ENCODE peak calls at places on chromosomes 3 and 15, in five cellular contexts. M, Z, W, F and A are unnamed samples.

GRCh38 chr3:128075516-128076464 is 23.6 kb downstream of the SEC61A1 start:
- DNase-seq in M (peak; percentile 99), Z (peak; percentile 79), W (peak; percentile 97), F (peak; percentile 70), A (peak; percentile 93)

GRCh38 chr15:93042691-93043378 is 46.2 kb downstream of the RGMA start:
- DNase-seq in M (no peak), Z (no peak), W (peak; percentile 9), F (no peak), A (no peak)

GRCh38 chr15:32688151-32688639 is 29.6 kb upstream of the GREM1 start:
- DNase-seq in M (no peak), Z (peak; percentile 41), W (no peak), F (peak; percentile 62), A (no peak)

GRCh38 chr3:22798461-22798860 is 404.7 kb upstream of the UBE2E2 start:
- DNase-seq in M (no peak), Z (no peak), W (no peak), F (no peak), A (no peak)

GRCh38 chr3:184659797-184660301 is 52.0 kb downstream of the MAGEF1 start:
- DNase-seq in M (no peak), Z (no peak), W (no peak), F (no peak), A (no peak)

GRCh38 chr15:69963375-69963774 is 134.3 kb downstream of the TLE3 start:
- DNase-seq in M (no peak), Z (no peak), W (no peak), F (no peak), A (no peak)

GRCh38 chr3:83813176-83813575 is 1145.6 kb upstream of the CADM2 start:
- DNase-seq in M (no peak), Z (no peak), W (no peak), F (no peak), A (no peak)

GRCh38 chr3:186783070-186783730 is at the start of gene EIF4A2:
- DNase-seq in M (peak; percentile 96), Z (peak; percentile 86), W (peak; percentile 94), F (peak; percentile 78), A (peak; percentile 88)

GRCh38 chr15:66477011-66477410 is 20.6 kb downstream of the SNAPC5 start:
- DNase-seq in M (no peak), Z (no peak), W (no peak), F (no peak), A (no peak)

GRCh38 chr3:134646086-134646485 is 4.7 kb downstream of the KY start:
- DNase-seq in M (no peak), Z (no peak), W (no peak), F (no peak), A (no peak)

GRCh38 chr3:191290311-191291025 is 38.7 kb upstream of the CCDC50 start:
- DNase-seq in M (no peak), Z (no peak), W (no peak), F (no peak), A (no peak)

GRCh38 chr3:43790060-43790459 is 99.3 kb downstream of the ABHD5 start:
- DNase-seq in M (no peak), Z (no peak), W (no peak), F (no peak), A (no peak)

GRCh38 chr15:82105458-82106205 is 59.8 kb upstream of the MEX3B start:
- DNase-seq in M (no peak), Z (peak; percentile 78), W (no peak), F (peak; percentile 87), A (no peak)

GRCh38 chr3:45599424-45599886 is 4.9 kb downstream of the LIMD1 start:
- DNase-seq in M (no peak), Z (no peak), W (peak; percentile 68), F (no peak), A (no peak)

GRCh38 chr3:139324456-139324855 is 19.4 kb upstream of the MRPS22 start:
- DNase-seq in M (no peak), Z (no peak), W (no peak), F (no peak), A (no peak)

GRCh38 chr3:60053518-60054265 is 1003.9 kb upstream of the CFAP20DC start:
- DNase-seq in M (no peak), Z (peak; percentile 59), W (no peak), F (peak; percentile 63), A (no peak)

GRCh38 chr15:79004336-79004735 is 59.5 kb upstream of the CTSH start:
- DNase-seq in M (no peak), Z (peak; percentile 87), W (no peak), F (peak; percentile 65), A (peak; percentile 43)

GRCh38 chr3:167776144-167776685 is 40.7 kb downstream of the SERPINI1 start:
- DNase-seq in M (no peak), Z (no peak), W (no peak), F (no peak), A (no peak)

GRCh38 chr3:129035360-129036233 is 25.0 kb upstream of the GP9 start:
- DNase-seq in M (no peak), Z (no peak), W (peak; percentile 13), F (no peak), A (no peak)

GRCh38 chr3:190617185-190617584 is 103.3 kb downstream of the IL1RAP start:
- DNase-seq in M (no peak), Z (no peak), W (no peak), F (no peak), A (no peak)

GRCh38 chr3:61146010-61146569 is 105.2 kb downstream of the FHIT start:
- DNase-seq in M (no peak), Z (no peak), W (no peak), F (no peak), A (no peak)

GRCh38 chr3:151169262-151169661 is 33.8 kb downstream of the GPR171 start:
- DNase-seq in M (peak; percentile 60), Z (peak; percentile 4), W (no peak), F (no peak), A (no peak)

GRCh38 chr15:92100751-92101150 is 247.2 kb downstream of the SLCO3A1 start:
- DNase-seq in M (no peak), Z (no peak), W (no peak), F (no peak), A (no peak)

GRCh38 chr3:184752361-184752760 is 40.5 kb upstream of the MAGEF1 start:
- DNase-seq in M (no peak), Z (no peak), W (no peak), F (no peak), A (no peak)

GRCh38 chr3:109888026-109888425 is 550.7 kb upstream of the DPPA4 start:
- DNase-seq in M (no peak), Z (no peak), W (no peak), F (no peak), A (no peak)

GRCh38 chr15:71294636-71295241 is 179.5 kb downstream of the THSD4 start:
- DNase-seq in M (no peak), Z (peak; percentile 91), W (peak; percentile 82), F (peak; percentile 89), A (no peak)

GRCh38 chr15:66932634-66933024 is 132.8 kb upstream of the SMAD3 start:
- DNase-seq in M (no peak), Z (no peak), W (no peak), F (no peak), A (no peak)

GRCh38 chr15:39583586-39584265 is 2.8 kb downstream of the THBS1 start:
- DNase-seq in M (no peak), Z (peak; percentile 73), W (peak; percentile 74), F (no peak), A (no peak)

GRCh38 chr3:120420360-120420759 is 30.4 kb downstream of the FSTL1 start:
- DNase-seq in M (no peak), Z (no peak), W (no peak), F (no peak), A (no peak)

GRCh38 chr3:14364580-14365292 is 37.7 kb upstream of the SLC6A6 start:
- DNase-seq in M (peak; percentile 22), Z (no peak), W (no peak), F (no peak), A (no peak)

GRCh38 chr15:70646169-70646568 is 117.2 kb downstream of the UACA start:
- DNase-seq in M (no peak), Z (no peak), W (no peak), F (peak; percentile 45), A (no peak)

GRCh38 chr3:186425788-186426730 is 64.0 kb upstream of the DGKG start:
- DNase-seq in M (no peak), Z (peak; percentile 75), W (no peak), F (peak; percentile 59), A (no peak)

GRCh38 chr15:49134683-49135341 is 20.6 kb downstream of the COPS2 start:
- DNase-seq in M (no peak), Z (peak; percentile 59), W (no peak), F (peak; percentile 4), A (no peak)

GRCh38 chr3:190382082-190382481 is 5.9 kb upstream of the CLDN16 start:
- DNase-seq in M (no peak), Z (peak; percentile 69), W (no peak), F (no peak), A (no peak)

GRCh38 chr15:90095521-90095959 is 6.7 kb downstream of the IDH2 start:
- DNase-seq in M (no peak), Z (no peak), W (no peak), F (no peak), A (no peak)

GRCh38 chr3:17939157-17939556 is 196.7 kb upstream of the TBC1D5 start:
- DNase-seq in M (peak; percentile 36), Z (no peak), W (no peak), F (no peak), A (no peak)

GRCh38 chr15:29695486-29696167 is 126.6 kb downstream of the TJP1 start:
- DNase-seq in M (no peak), Z (no peak), W (no peak), F (no peak), A (no peak)
- TF ChIP-seq CTCF in M (no peak), Z (no peak), W (no peak), F (no peak), A (no peak)

DNA sequence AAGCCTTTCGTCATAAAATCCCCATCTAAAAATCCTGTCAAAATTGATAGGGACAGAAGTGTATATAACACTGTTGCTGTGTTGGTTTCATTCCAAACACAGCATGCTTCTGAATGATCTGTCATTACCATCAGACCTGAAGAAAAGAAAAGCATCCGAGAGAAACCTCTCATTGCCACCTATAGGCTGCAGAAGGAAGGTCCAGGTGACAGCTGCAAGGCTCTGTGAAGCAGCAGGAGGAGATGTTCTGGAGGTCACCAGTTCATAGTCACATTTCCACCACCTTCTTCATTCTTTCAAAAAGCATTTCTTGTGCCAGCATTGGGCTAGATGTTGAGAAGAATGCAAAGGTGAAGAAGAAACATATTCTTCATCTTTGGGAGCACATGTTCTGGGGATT is 503.7 kb upstream of the NR2F2 start:
- DNase-seq in M (no peak), Z (no peak), W (no peak), F (no peak), A (no peak)
- TF ChIP-seq CTCF in M (no peak), Z (no peak), W (no peak), F (peak; percentile 44), A (no peak)

GRCh38 chr3:181103605-181104004 is 114.1 kb upstream of the DNAJC19 start:
- DNase-seq in M (no peak), Z (no peak), W (no peak), F (no peak), A (no peak)
- TF ChIP-seq CTCF in M (no peak), Z (no peak), W (no peak), F (peak; percentile 38), A (no peak)

GRCh38 chr15:60478633-60479360 is at the start of gene ICE2:
- DNase-seq in M (peak; percentile 99), Z (peak; percentile 94), W (peak; percentile 97), F (peak; percentile 95), A (peak; percentile 91)
- TF ChIP-seq CTCF in M (no peak), Z (peak; percentile 10), W (no peak), F (no peak), A (no peak)

GRCh38 chr15:41936649-41937567 is 35.4 kb downstream of the EHD4 start:
- DNase-seq in M (no peak), Z (peak; percentile 55), W (no peak), F (peak; percentile 73), A (no peak)
- TF ChIP-seq CTCF in M (no peak), Z (no peak), W (no peak), F (no peak), A (no peak)